ENCODE peak calls at places on chromosomes 16 and 17, in four cellular contexts. One of them, this sample, is unnamed.

GRCh38 chr17:56676807-56677206 is 83.3 kb downstream of the NOG start:
- DNase-seq in heart left ventricle: no peak
- DNase-seq in colonic mucosa: no peak
- DNase-seq in stomach: no peak
- DNase-seq in this sample: no peak

GRCh38 chr16:66906916-66907836 is 11.5 kb downstream of the CDH16 start:
- DNase-seq in heart left ventricle: no peak
- DNase-seq in stomach: no peak
- DNase-seq in colonic mucosa: no peak
- DNase-seq in this sample: no peak

GRCh38 chr16:23072769-23073549 is 76.3 kb downstream of the USP31 start:
- DNase-seq in heart left ventricle: no peak
- DNase-seq in colonic mucosa: no peak
- DNase-seq in stomach: no peak
- DNase-seq in this sample: no peak

GRCh38 chr16:58458634-58459343 is 41.2 kb upstream of the NDRG4 start:
- DNase-seq in stomach: no peak
- DNase-seq in colonic mucosa: no peak
- DNase-seq in heart left ventricle: no peak
- DNase-seq in this sample: no peak

GRCh38 chr17:60573139-60573975 is 26.6 kb upstream of the PPM1D start:
- DNase-seq in stomach: no peak
- DNase-seq in heart left ventricle: peak; percentile 51
- DNase-seq in colonic mucosa: no peak
- DNase-seq in this sample: no peak

GRCh38 chr16:54933281-54934150 is 2.9 kb downstream of the IRX5 start:
- DNase-seq in stomach: no peak
- DNase-seq in heart left ventricle: no peak
- DNase-seq in colonic mucosa: no peak
- DNase-seq in this sample: no peak

GRCh38 chr16:51880776-51881175 is 666.2 kb downstream of the TOX3 start:
- DNase-seq in stomach: no peak
- DNase-seq in colonic mucosa: no peak
- DNase-seq in heart left ventricle: no peak
- DNase-seq in this sample: no peak

GRCh38 chr17:3978421-3979275 is 14.4 kb upstream of the ATP2A3 start:
- DNase-seq in stomach: peak; percentile 78
- DNase-seq in colonic mucosa: peak; percentile 91
- DNase-seq in heart left ventricle: peak; percentile 58
- DNase-seq in this sample: no peak

GRCh38 chr17:44269795-44270320 is 1.9 kb upstream of the SLC4A1 start:
- DNase-seq in colonic mucosa: no peak
- DNase-seq in heart left ventricle: no peak
- DNase-seq in stomach: no peak
- DNase-seq in this sample: no peak

GRCh38 chr16:86510465-86511261 is at the start of gene FOXF1:
- DNase-seq in stomach: no peak
- DNase-seq in heart left ventricle: no peak
- DNase-seq in colonic mucosa: no peak
- DNase-seq in this sample: no peak
- H3K27me3 ChIP-seq in stomach: peaks cover 96% of the 10 kb centered on the region
- H3K27me3 ChIP-seq in heart left ventricle: peaks cover 89% of the 10 kb centered on the region
- H3K27me3 ChIP-seq in colonic mucosa: peaks cover 87% of the 10 kb centered on the region
- H3K27me3 ChIP-seq in this sample: peaks cover 61% of the 10 kb centered on the region

DNA sequence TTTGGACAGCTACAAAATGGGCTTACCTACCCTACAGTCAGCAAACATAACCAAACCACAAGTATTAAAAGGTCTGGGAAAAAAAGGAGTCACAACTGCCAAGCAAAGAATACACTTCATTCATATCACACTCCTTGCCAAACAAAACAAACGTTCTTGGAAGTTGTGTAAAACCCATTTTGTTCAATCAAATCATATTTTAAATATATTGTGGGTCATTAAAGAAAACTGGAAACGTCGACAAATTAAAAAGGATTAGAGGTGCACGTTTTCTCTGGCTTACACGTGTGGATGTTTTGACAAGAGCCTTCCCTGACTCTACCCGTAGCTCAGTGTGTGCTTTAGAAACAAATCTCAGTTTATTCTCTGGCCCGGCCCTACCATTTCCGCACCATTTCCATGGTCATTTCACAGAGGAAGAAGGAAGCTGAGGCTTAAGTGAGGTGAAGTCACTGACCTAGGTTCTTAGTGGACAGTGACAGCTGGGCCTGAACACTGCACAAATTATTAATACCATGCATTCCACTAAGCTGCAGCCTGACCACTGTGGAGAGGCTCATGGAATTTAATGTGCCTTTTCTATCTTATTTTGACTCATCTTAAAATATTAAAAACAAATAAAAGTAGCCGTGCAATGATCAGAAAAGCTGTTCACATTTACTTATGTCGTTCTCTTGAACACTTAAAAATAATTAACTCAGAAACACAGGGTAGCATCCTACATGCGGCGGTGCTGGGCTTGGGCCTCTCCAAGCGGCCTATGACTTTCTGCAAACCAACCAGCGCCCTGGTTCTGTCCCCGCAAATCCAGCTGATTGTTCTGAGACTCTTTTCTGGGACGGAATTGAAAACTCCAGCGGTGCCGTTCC is 961 bp downstream of the CEP112 start:
- DNase-seq in colonic mucosa: peak; percentile 23
- DNase-seq in stomach: no peak
- DNase-seq in heart left ventricle: no peak
- DNase-seq in this sample: no peak
- H3K27ac ChIP-seq in colonic mucosa: peak overlapping the region; percentile 20
- H3K27ac ChIP-seq in stomach: peak overlapping the region; percentile 74
- H3K27ac ChIP-seq in heart left ventricle: peak overlapping the region; percentile 81
- H3K27ac ChIP-seq in this sample: peak overlapping the region; percentile 77

GRCh38 chr17:2398655-2399571 is 1.9 kb downstream of the MNT start:
- DNase-seq in colonic mucosa: peak; percentile 69
- DNase-seq in stomach: peak; percentile 47
- DNase-seq in heart left ventricle: peak; percentile 70
- DNase-seq in this sample: no peak

GRCh38 chr17:2400877-2401425 is at the start of gene MNT:
- DNase-seq in stomach: peak; percentile 95
- DNase-seq in heart left ventricle: peak; percentile 96
- DNase-seq in colonic mucosa: peak; percentile 94
- DNase-seq in this sample: peak; percentile 97

GRCh38 chr17:2400474-2400866 is 390 bp downstream of the MNT start:
- DNase-seq in colonic mucosa: peak; percentile 70
- DNase-seq in stomach: peak; percentile 54
- DNase-seq in heart left ventricle: peak; percentile 67
- DNase-seq in this sample: no peak

GRCh38 chr17:2398188-2398587 is 2.7 kb downstream of the MNT start:
- DNase-seq in colonic mucosa: no peak
- DNase-seq in heart left ventricle: no peak
- DNase-seq in stomach: no peak
- DNase-seq in this sample: no peak

GRCh38 chr17:2399572-2400473 is 1.0 kb downstream of the MNT start:
- DNase-seq in stomach: peak; percentile 97
- DNase-seq in colonic mucosa: peak; percentile 96
- DNase-seq in heart left ventricle: peak; percentile 96
- DNase-seq in this sample: peak; percentile 96
- TF ChIP-seq CTCF in stomach: no peak
- TF ChIP-seq CTCF in colonic mucosa: no peak
- TF ChIP-seq CTCF in heart left ventricle: no peak
- TF ChIP-seq CTCF in this sample: no peak

GRCh38 chr17:6467567-6467966 is 23.3 kb downstream of the PIMREG start:
- DNase-seq in stomach: no peak
- DNase-seq in colonic mucosa: no peak
- DNase-seq in heart left ventricle: no peak
- DNase-seq in this sample: no peak
- H3K27me3 ChIP-seq in stomach: no peaks in the 10 kb centered on the region
- H3K27me3 ChIP-seq in colonic mucosa: no peaks in the 10 kb centered on the region
- H3K27me3 ChIP-seq in heart left ventricle: no peaks in the 10 kb centered on the region
- H3K27me3 ChIP-seq in this sample: no peaks in the 10 kb centered on the region

GRCh38 chr17:67482784-67483183 is 105.7 kb downstream of the PITPNC1 start:
- DNase-seq in colonic mucosa: no peak
- DNase-seq in heart left ventricle: no peak
- DNase-seq in stomach: no peak
- DNase-seq in this sample: no peak
- H3K27ac ChIP-seq in colonic mucosa: no peak overlapping the region
- H3K27ac ChIP-seq in heart left ventricle: no peak overlapping the region
- H3K27ac ChIP-seq in stomach: peak overlapping the region; percentile 64
- H3K27ac ChIP-seq in this sample: no peak overlapping the region

GRCh38 chr17:49200423-49201083 is 9.8 kb downstream of the GNGT2 start:
- DNase-seq in heart left ventricle: no peak
- DNase-seq in colonic mucosa: no peak
- DNase-seq in stomach: no peak
- DNase-seq in this sample: no peak

GRCh38 chr17:49203796-49204195 is 6.6 kb downstream of the GNGT2 start:
- DNase-seq in colonic mucosa: no peak
- DNase-seq in stomach: no peak
- DNase-seq in heart left ventricle: no peak
- DNase-seq in this sample: no peak

GRCh38 chr17:49209061-49209571 is 1.3 kb downstream of the GNGT2 start:
- DNase-seq in colonic mucosa: no peak
- DNase-seq in heart left ventricle: no peak
- DNase-seq in stomach: no peak
- DNase-seq in this sample: no peak

GRCh38 chr17:49201481-49201927 is 8.9 kb downstream of the GNGT2 start:
- DNase-seq in stomach: no peak
- DNase-seq in colonic mucosa: no peak
- DNase-seq in heart left ventricle: peak; percentile 42
- DNase-seq in this sample: no peak

GRCh38 chr17:49204521-49204920 is 5.9 kb downstream of the GNGT2 start:
- DNase-seq in colonic mucosa: no peak
- DNase-seq in heart left ventricle: no peak
- DNase-seq in stomach: no peak
- DNase-seq in this sample: no peak
- TF ChIP-seq CTCF in colonic mucosa: no peak
- TF ChIP-seq CTCF in heart left ventricle: no peak
- TF ChIP-seq CTCF in stomach: no peak
- TF ChIP-seq CTCF in this sample: no peak

GRCh38 chr16:81004646-81005353 is 1.9 kb downstream of the CMC2 start:
- DNase-seq in heart left ventricle: no peak
- DNase-seq in stomach: no peak
- DNase-seq in colonic mucosa: peak; percentile 53
- DNase-seq in this sample: no peak
- H3K27me3 ChIP-seq in heart left ventricle: no peaks in the 10 kb centered on the region
- H3K27me3 ChIP-seq in stomach: no peaks in the 10 kb centered on the region
- H3K27me3 ChIP-seq in colonic mucosa: no peaks in the 10 kb centered on the region
- H3K27me3 ChIP-seq in this sample: no peaks in the 10 kb centered on the region